ENCODE peak calls at places on chromosomes 12 and 14, in seven cellular contexts. One of them, this sample, is unnamed.

GRCh38 chr12:2057041-2057792 is 4.4 kb downstream of the CACNA1C start:
- DNase-seq in prostate gland: peak; percentile 48
- DNase-seq in suprapubic skin: peak; percentile 70
- DNase-seq in stomach: peak; percentile 60
- DNase-seq in HL-60: peak; percentile 72
- DNase-seq in GM23338: peak; percentile 97
- DNase-seq in GM12892: no peak
- DNase-seq in this sample: no peak

GRCh38 chr12:3365416-3366385 is 125.3 kb upstream of the PRMT8 start:
- DNase-seq in HL-60: no peak
- DNase-seq in GM23338: peak; percentile 74
- DNase-seq in suprapubic skin: no peak
- DNase-seq in GM12892: no peak
- DNase-seq in prostate gland: peak; percentile 21
- DNase-seq in stomach: peak; percentile 50
- DNase-seq in this sample: no peak

GRCh38 chr12:115756271-115756670 is 521.2 kb downstream of the MED13L start:
- DNase-seq in stomach: no peak
- DNase-seq in GM12892: no peak
- DNase-seq in HL-60: no peak
- DNase-seq in GM23338: no peak
- DNase-seq in prostate gland: no peak
- DNase-seq in suprapubic skin: no peak
- DNase-seq in this sample: no peak

GRCh38 chr12:96425321-96425720 is 25.1 kb upstream of the CDK17 start:
- DNase-seq in stomach: no peak
- DNase-seq in GM12892: no peak
- DNase-seq in suprapubic skin: no peak
- DNase-seq in prostate gland: no peak
- DNase-seq in HL-60: no peak
- DNase-seq in GM23338: no peak
- DNase-seq in this sample: no peak

GRCh38 chr12:48201091-48201490 is 2.0 kb downstream of the OR10AD1 start:
- DNase-seq in GM12892: no peak
- DNase-seq in prostate gland: no peak
- DNase-seq in HL-60: no peak
- DNase-seq in stomach: no peak
- DNase-seq in suprapubic skin: no peak
- DNase-seq in GM23338: no peak
- DNase-seq in this sample: no peak

GRCh38 chr14:59427653-59428578 is 37.3 kb downstream of the GPR135 start:
- DNase-seq in HL-60: no peak
- DNase-seq in suprapubic skin: no peak
- DNase-seq in stomach: no peak
- DNase-seq in GM12892: no peak
- DNase-seq in prostate gland: no peak
- DNase-seq in GM23338: no peak
- DNase-seq in this sample: no peak

GRCh38 chr14:58794993-58795762 is 157.4 kb downstream of the DACT1 start:
- DNase-seq in suprapubic skin: no peak
- DNase-seq in HL-60: no peak
- DNase-seq in GM23338: no peak
- DNase-seq in GM12892: no peak
- DNase-seq in prostate gland: no peak
- DNase-seq in stomach: no peak
- DNase-seq in this sample: no peak

GRCh38 chr12:49068879-49069506 is 786 bp downstream of the RHEBL1 start:
- DNase-seq in GM23338: no peak
- DNase-seq in stomach: no peak
- DNase-seq in GM12892: no peak
- DNase-seq in prostate gland: no peak
- DNase-seq in HL-60: no peak
- DNase-seq in suprapubic skin: no peak
- DNase-seq in this sample: no peak

GRCh38 chr14:22510527-22511110 is 78.4 kb downstream of the DAD1 start:
- DNase-seq in prostate gland: no peak
- DNase-seq in HL-60: no peak
- DNase-seq in suprapubic skin: no peak
- DNase-seq in GM23338: no peak
- DNase-seq in stomach: no peak
- DNase-seq in GM12892: no peak
- DNase-seq in this sample: no peak

GRCh38 chr14:79468491-79468890 is 742.8 kb downstream of the DIO2 start:
- DNase-seq in stomach: no peak
- DNase-seq in suprapubic skin: no peak
- DNase-seq in GM12892: no peak
- DNase-seq in HL-60: no peak
- DNase-seq in GM23338: no peak
- DNase-seq in prostate gland: no peak
- DNase-seq in this sample: no peak

GRCh38 chr12:117321572-117321971 is 39.9 kb downstream of the NOS1 start:
- DNase-seq in GM12892: no peak
- DNase-seq in HL-60: no peak
- DNase-seq in suprapubic skin: no peak
- DNase-seq in GM23338: no peak
- DNase-seq in stomach: no peak
- DNase-seq in prostate gland: no peak
- DNase-seq in this sample: no peak

GRCh38 chr14:101480747-101481530 is 80.4 kb upstream of the DIO3 start:
- DNase-seq in GM12892: no peak
- DNase-seq in suprapubic skin: peak; percentile 67
- DNase-seq in prostate gland: no peak
- DNase-seq in stomach: peak; percentile 15
- DNase-seq in HL-60: no peak
- DNase-seq in GM23338: no peak
- DNase-seq in this sample: no peak

GRCh38 chr12:124233041-124233836 is 61.7 kb upstream of the RFLNA start:
- DNase-seq in stomach: peak; percentile 56
- DNase-seq in GM23338: no peak
- DNase-seq in prostate gland: no peak
- DNase-seq in suprapubic skin: no peak
- DNase-seq in HL-60: no peak
- DNase-seq in GM12892: no peak
- DNase-seq in this sample: no peak

GRCh38 chr14:102671410-102671809 is 79.0 kb downstream of the RCOR1 start:
- DNase-seq in HL-60: no peak
- DNase-seq in suprapubic skin: no peak
- DNase-seq in stomach: no peak
- DNase-seq in GM12892: no peak
- DNase-seq in GM23338: no peak
- DNase-seq in prostate gland: no peak
- DNase-seq in this sample: no peak

GRCh38 chr12:83389237-83389996 is 702.7 kb downstream of the TMTC2 start:
- DNase-seq in GM12892: no peak
- DNase-seq in suprapubic skin: no peak
- DNase-seq in GM23338: peak; percentile 80
- DNase-seq in HL-60: peak; percentile 45
- DNase-seq in prostate gland: peak; percentile 7
- DNase-seq in stomach: no peak
- DNase-seq in this sample: no peak

GRCh38 chr14:95006479-95006878 is 150.8 kb downstream of the DICER1 start:
- DNase-seq in GM12892: no peak
- DNase-seq in stomach: no peak
- DNase-seq in HL-60: no peak
- DNase-seq in suprapubic skin: no peak
- DNase-seq in prostate gland: no peak
- DNase-seq in GM23338: no peak
- DNase-seq in this sample: no peak

GRCh38 chr14:100288382-100289185 is 17.7 kb downstream of the SLC25A29 start:
- DNase-seq in HL-60: no peak
- DNase-seq in prostate gland: no peak
- DNase-seq in GM23338: no peak
- DNase-seq in suprapubic skin: no peak
- DNase-seq in GM12892: no peak
- DNase-seq in stomach: no peak
- DNase-seq in this sample: no peak

GRCh38 chr12:81726634-81727033 is 32.5 kb downstream of the PPFIA2 start:
- DNase-seq in GM12892: no peak
- DNase-seq in stomach: no peak
- DNase-seq in HL-60: no peak
- DNase-seq in GM23338: no peak
- DNase-seq in suprapubic skin: no peak
- DNase-seq in prostate gland: no peak
- DNase-seq in this sample: no peak

GRCh38 chr14:104820669-104821228 is 19.8 kb downstream of the ZBTB42 start:
- DNase-seq in HL-60: no peak
- DNase-seq in GM23338: peak; percentile 79
- DNase-seq in prostate gland: peak; percentile 62
- DNase-seq in stomach: peak; percentile 76
- DNase-seq in GM12892: no peak
- DNase-seq in suprapubic skin: peak; percentile 80
- DNase-seq in this sample: peak; percentile 77

GRCh38 chr14:50801706-50802105 is 29.3 kb downstream of the NIN start:
- DNase-seq in suprapubic skin: no peak
- DNase-seq in GM12892: no peak
- DNase-seq in GM23338: no peak
- DNase-seq in HL-60: no peak
- DNase-seq in prostate gland: no peak
- DNase-seq in stomach: no peak
- DNase-seq in this sample: no peak

GRCh38 chr12:99752740-99753139 is 105.2 kb downstream of the GARIN6 start:
- DNase-seq in GM23338: no peak
- DNase-seq in stomach: no peak
- DNase-seq in suprapubic skin: no peak
- DNase-seq in HL-60: no peak
- DNase-seq in prostate gland: no peak
- DNase-seq in GM12892: no peak
- DNase-seq in this sample: no peak

GRCh38 chr14:61281186-61281676 is at the start of gene TMEM30B:
- DNase-seq in suprapubic skin: no peak
- DNase-seq in GM23338: peak; percentile 96
- DNase-seq in GM12892: no peak
- DNase-seq in HL-60: no peak
- DNase-seq in stomach: peak; percentile 94
- DNase-seq in prostate gland: peak; percentile 92
- DNase-seq in this sample: peak; percentile 94

DNA sequence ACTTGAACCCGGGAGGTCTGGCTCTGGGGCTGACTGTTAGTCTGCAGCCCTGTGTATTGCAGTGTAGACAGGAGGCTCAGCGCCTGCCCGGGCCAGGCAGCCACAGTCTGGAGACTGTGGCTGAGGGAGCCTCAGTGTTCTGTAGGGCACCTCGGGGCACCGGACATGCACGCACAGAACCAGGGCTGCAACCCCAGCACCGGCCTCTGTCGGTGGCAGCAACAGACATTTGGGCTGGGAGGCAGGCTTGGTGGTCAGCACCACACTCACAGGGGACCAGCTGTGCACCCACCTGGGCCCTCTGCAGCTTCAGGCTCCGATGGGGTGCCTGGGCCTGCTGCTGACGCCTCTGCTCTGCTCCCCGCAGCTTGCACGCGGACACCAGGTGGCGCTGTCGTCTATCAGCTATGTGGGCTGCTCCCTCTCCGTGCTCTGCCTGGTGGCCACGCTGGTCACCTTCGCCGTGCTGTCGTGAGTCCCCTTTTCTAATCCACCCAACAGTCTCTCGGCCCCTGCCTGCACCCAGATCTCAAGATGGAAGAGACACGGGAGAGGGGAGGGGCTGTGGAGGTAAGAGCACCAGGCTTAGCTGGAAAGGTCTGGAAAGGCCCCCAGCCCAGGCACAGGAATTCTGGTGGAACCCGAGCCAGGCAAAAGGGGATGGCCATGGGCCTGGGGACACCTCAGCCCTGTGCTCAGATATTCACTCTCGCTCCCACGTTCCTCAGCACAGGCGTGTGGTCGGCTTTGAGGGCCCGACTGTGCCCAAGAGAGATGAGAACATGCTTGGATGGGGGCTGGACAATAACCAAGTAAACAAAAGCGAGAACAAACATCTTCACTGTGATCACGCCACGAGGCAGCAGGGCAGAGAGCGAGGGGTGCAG is 151.0 kb downstream of the ADGRD1 start:
- DNase-seq in GM12892: peak; percentile 73
- DNase-seq in suprapubic skin: peak; percentile 92
- DNase-seq in stomach: peak; percentile 87
- DNase-seq in prostate gland: peak; percentile 69
- DNase-seq in HL-60: peak; percentile 72
- DNase-seq in GM23338: peak; percentile 91
- DNase-seq in this sample: peak; percentile 94
- TF ChIP-seq POLR2AphosphoS5 in GM12892: no peak
- TF ChIP-seq POLR2AphosphoS5 in suprapubic skin: no peak
- TF ChIP-seq POLR2AphosphoS5 in stomach: no peak
- TF ChIP-seq POLR2AphosphoS5 in prostate gland: no peak
- TF ChIP-seq POLR2AphosphoS5 in HL-60: no peak
- TF ChIP-seq POLR2AphosphoS5 in GM23338: no peak
- TF ChIP-seq POLR2AphosphoS5 in this sample: no peak

GRCh38 chr14:67280506-67280905 is 39.3 kb downstream of the PALS1 start:
- DNase-seq in suprapubic skin: no peak
- DNase-seq in prostate gland: no peak
- DNase-seq in GM23338: no peak
- DNase-seq in stomach: no peak
- DNase-seq in HL-60: no peak
- DNase-seq in GM12892: no peak
- DNase-seq in this sample: no peak
- TF ChIP-seq POLR2AphosphoS5 in suprapubic skin: no peak
- TF ChIP-seq POLR2AphosphoS5 in prostate gland: no peak
- TF ChIP-seq POLR2AphosphoS5 in GM23338: no peak
- TF ChIP-seq POLR2AphosphoS5 in stomach: no peak
- TF ChIP-seq POLR2AphosphoS5 in HL-60: no peak
- TF ChIP-seq POLR2AphosphoS5 in GM12892: no peak
- TF ChIP-seq POLR2AphosphoS5 in this sample: no peak

GRCh38 chr12:69834147-69834546 is 9.1 kb downstream of the MYRFL start:
- DNase-seq in GM12892: no peak
- DNase-seq in prostate gland: no peak
- DNase-seq in suprapubic skin: no peak
- DNase-seq in stomach: no peak
- DNase-seq in HL-60: no peak
- DNase-seq in GM23338: no peak
- DNase-seq in this sample: no peak
- TF ChIP-seq POLR2AphosphoS5 in GM12892: no peak
- TF ChIP-seq POLR2AphosphoS5 in prostate gland: no peak
- TF ChIP-seq POLR2AphosphoS5 in suprapubic skin: no peak
- TF ChIP-seq POLR2AphosphoS5 in stomach: no peak
- TF ChIP-seq POLR2AphosphoS5 in HL-60: no peak
- TF ChIP-seq POLR2AphosphoS5 in GM23338: no peak
- TF ChIP-seq POLR2AphosphoS5 in this sample: no peak

GRCh38 chr14:99273025-99273723 is 1.2 kb upstream of the BCL11B start:
- DNase-seq in prostate gland: no peak
- DNase-seq in HL-60: no peak
- DNase-seq in GM23338: peak; percentile 73
- DNase-seq in suprapubic skin: peak; percentile 83
- DNase-seq in stomach: peak; percentile 26
- DNase-seq in GM12892: no peak
- DNase-seq in this sample: peak; percentile 88

GRCh38 chr14:99276482-99276881 is 4.5 kb upstream of the BCL11B start:
- DNase-seq in GM12892: no peak
- DNase-seq in GM23338: no peak
- DNase-seq in stomach: no peak
- DNase-seq in prostate gland: no peak
- DNase-seq in HL-60: no peak
- DNase-seq in suprapubic skin: no peak
- DNase-seq in this sample: no peak

GRCh38 chr14:99275222-99275584 is 3.2 kb upstream of the BCL11B start:
- DNase-seq in GM12892: no peak
- DNase-seq in HL-60: no peak
- DNase-seq in stomach: no peak
- DNase-seq in prostate gland: no peak
- DNase-seq in suprapubic skin: no peak
- DNase-seq in GM23338: no peak
- DNase-seq in this sample: no peak

GRCh38 chr14:99273724-99274345 is 1.8 kb upstream of the BCL11B start:
- DNase-seq in prostate gland: no peak
- DNase-seq in stomach: peak; percentile 8
- DNase-seq in HL-60: no peak
- DNase-seq in GM12892: no peak
- DNase-seq in suprapubic skin: peak; percentile 74
- DNase-seq in GM23338: peak; percentile 42
- DNase-seq in this sample: no peak

GRCh38 chr14:99274346-99275221 is 2.6 kb upstream of the BCL11B start:
- DNase-seq in GM12892: no peak
- DNase-seq in suprapubic skin: peak; percentile 89
- DNase-seq in prostate gland: peak; percentile 82
- DNase-seq in HL-60: peak; percentile 46
- DNase-seq in GM23338: peak; percentile 96
- DNase-seq in stomach: peak; percentile 29
- DNase-seq in this sample: peak; percentile 38
- TF ChIP-seq POLR2AphosphoS5 in GM12892: no peak
- TF ChIP-seq POLR2AphosphoS5 in suprapubic skin: no peak
- TF ChIP-seq POLR2AphosphoS5 in prostate gland: peak; percentile 57
- TF ChIP-seq POLR2AphosphoS5 in HL-60: no peak
- TF ChIP-seq POLR2AphosphoS5 in GM23338: peak; percentile 24
- TF ChIP-seq POLR2AphosphoS5 in stomach: no peak
- TF ChIP-seq POLR2AphosphoS5 in this sample: no peak